ENCODE peak calls at places on chromosomes 16 and 17, in six cellular contexts. One of them, this sample, is unnamed.

GRCh38 chr17:61395983-61396585 is 3.6 kb upstream of the TBX2 start:
- DNase-seq in iPS DF 19.7: no peak
- DNase-seq in activated T-cell treated with anti-CD3 and anti-CD28 coated beads for 1 hour: no peak
- DNase-seq in activated naive CD4-positive, alpha-beta T cell: no peak
- DNase-seq in CD4-positive, CD25-positive, alpha-beta regulatory T cell: no peak
- DNase-seq in T-helper 2 cell: no peak
- DNase-seq in this sample: no peak

GRCh38 chr16:17271687-17272086 is 199.1 kb downstream of the XYLT1 start:
- DNase-seq in T-helper 2 cell: no peak
- DNase-seq in activated T-cell treated with anti-CD3 and anti-CD28 coated beads for 1 hour: no peak
- DNase-seq in activated naive CD4-positive, alpha-beta T cell: no peak
- DNase-seq in CD4-positive, CD25-positive, alpha-beta regulatory T cell: no peak
- DNase-seq in iPS DF 19.7: no peak
- DNase-seq in this sample: no peak

GRCh38 chr16:66900721-66901441 is 17.8 kb downstream of the CDH16 start:
- DNase-seq in activated naive CD4-positive, alpha-beta T cell: no peak
- DNase-seq in activated T-cell treated with anti-CD3 and anti-CD28 coated beads for 1 hour: no peak
- DNase-seq in CD4-positive, CD25-positive, alpha-beta regulatory T cell: no peak
- DNase-seq in T-helper 2 cell: no peak
- DNase-seq in iPS DF 19.7: no peak
- DNase-seq in this sample: no peak

GRCh38 chr17:17305282-17305801 is 2.2 kb downstream of the NT5M start:
- DNase-seq in activated naive CD4-positive, alpha-beta T cell: no peak
- DNase-seq in CD4-positive, CD25-positive, alpha-beta regulatory T cell: peak
- DNase-seq in activated T-cell treated with anti-CD3 and anti-CD28 coated beads for 1 hour: peak
- DNase-seq in T-helper 2 cell: peak
- DNase-seq in iPS DF 19.7: no peak
- DNase-seq in this sample: no peak

GRCh38 chr17:35017021-35017420 is 36.7 kb downstream of the LIG3 start:
- DNase-seq in T-helper 2 cell: no peak
- DNase-seq in activated T-cell treated with anti-CD3 and anti-CD28 coated beads for 1 hour: no peak
- DNase-seq in CD4-positive, CD25-positive, alpha-beta regulatory T cell: no peak
- DNase-seq in activated naive CD4-positive, alpha-beta T cell: no peak
- DNase-seq in iPS DF 19.7: no peak
- DNase-seq in this sample: no peak

GRCh38 chr17:20999044-20999573 is 43.7 kb downstream of the USP22 start:
- DNase-seq in iPS DF 19.7: no peak
- DNase-seq in T-helper 2 cell: no peak
- DNase-seq in CD4-positive, CD25-positive, alpha-beta regulatory T cell: no peak
- DNase-seq in activated naive CD4-positive, alpha-beta T cell: no peak
- DNase-seq in activated T-cell treated with anti-CD3 and anti-CD28 coated beads for 1 hour: no peak
- DNase-seq in this sample: no peak

GRCh38 chr17:42017866-42018200 is 594 bp upstream of the DNAJC7 start:
- DNase-seq in activated naive CD4-positive, alpha-beta T cell: no peak
- DNase-seq in activated T-cell treated with anti-CD3 and anti-CD28 coated beads for 1 hour: no peak
- DNase-seq in T-helper 2 cell: no peak
- DNase-seq in iPS DF 19.7: no peak
- DNase-seq in CD4-positive, CD25-positive, alpha-beta regulatory T cell: no peak
- DNase-seq in this sample: no peak

GRCh38 chr17:54861469-54861983 is 39.1 kb upstream of the TOM1L1 start:
- DNase-seq in iPS DF 19.7: no peak
- DNase-seq in activated T-cell treated with anti-CD3 and anti-CD28 coated beads for 1 hour: no peak
- DNase-seq in activated naive CD4-positive, alpha-beta T cell: no peak
- DNase-seq in CD4-positive, CD25-positive, alpha-beta regulatory T cell: no peak
- DNase-seq in T-helper 2 cell: no peak
- DNase-seq in this sample: no peak

GRCh38 chr17:79563237-79564013 is 47.4 kb downstream of the RBFOX3 start:
- DNase-seq in activated T-cell treated with anti-CD3 and anti-CD28 coated beads for 1 hour: no peak
- DNase-seq in iPS DF 19.7: no peak
- DNase-seq in CD4-positive, CD25-positive, alpha-beta regulatory T cell: no peak
- DNase-seq in activated naive CD4-positive, alpha-beta T cell: no peak
- DNase-seq in T-helper 2 cell: no peak
- DNase-seq in this sample: no peak

GRCh38 chr16:20259549-20259948 is 67.8 kb downstream of the GP2 start:
- DNase-seq in iPS DF 19.7: no peak
- DNase-seq in activated naive CD4-positive, alpha-beta T cell: no peak
- DNase-seq in T-helper 2 cell: no peak
- DNase-seq in activated T-cell treated with anti-CD3 and anti-CD28 coated beads for 1 hour: no peak
- DNase-seq in CD4-positive, CD25-positive, alpha-beta regulatory T cell: no peak
- DNase-seq in this sample: no peak

GRCh38 chr17:8122923-8123694 is 797 bp downstream of the HES7 start:
- DNase-seq in CD4-positive, CD25-positive, alpha-beta regulatory T cell: no peak
- DNase-seq in activated naive CD4-positive, alpha-beta T cell: no peak
- DNase-seq in activated T-cell treated with anti-CD3 and anti-CD28 coated beads for 1 hour: no peak
- DNase-seq in T-helper 2 cell: no peak
- DNase-seq in iPS DF 19.7: no peak
- DNase-seq in this sample: no peak

GRCh38 chr16:15564619-15565339 is 78.2 kb downstream of the MARF1 start:
- DNase-seq in CD4-positive, CD25-positive, alpha-beta regulatory T cell: no peak
- DNase-seq in activated naive CD4-positive, alpha-beta T cell: no peak
- DNase-seq in iPS DF 19.7: no peak
- DNase-seq in T-helper 2 cell: no peak
- DNase-seq in activated T-cell treated with anti-CD3 and anti-CD28 coated beads for 1 hour: no peak
- DNase-seq in this sample: no peak

GRCh38 chr17:8125196-8125946 is 1.5 kb upstream of the HES7 start:
- DNase-seq in CD4-positive, CD25-positive, alpha-beta regulatory T cell: peak
- DNase-seq in activated T-cell treated with anti-CD3 and anti-CD28 coated beads for 1 hour: peak
- DNase-seq in activated naive CD4-positive, alpha-beta T cell: peak
- DNase-seq in iPS DF 19.7: no peak
- DNase-seq in T-helper 2 cell: peak
- DNase-seq in this sample: peak

GRCh38 chr17:58982626-58983025 is 124.1 kb downstream of the TRIM37 start:
- DNase-seq in activated naive CD4-positive, alpha-beta T cell: no peak
- DNase-seq in iPS DF 19.7: no peak
- DNase-seq in T-helper 2 cell: no peak
- DNase-seq in CD4-positive, CD25-positive, alpha-beta regulatory T cell: no peak
- DNase-seq in activated T-cell treated with anti-CD3 and anti-CD28 coated beads for 1 hour: no peak
- DNase-seq in this sample: no peak

GRCh38 chr17:27244481-27245223 is 49.3 kb upstream of the WSB1 start:
- DNase-seq in activated T-cell treated with anti-CD3 and anti-CD28 coated beads for 1 hour: no peak
- DNase-seq in CD4-positive, CD25-positive, alpha-beta regulatory T cell: no peak
- DNase-seq in T-helper 2 cell: no peak
- DNase-seq in iPS DF 19.7: no peak
- DNase-seq in activated naive CD4-positive, alpha-beta T cell: no peak
- DNase-seq in this sample: peak

GRCh38 chr16:11094075-11094593 is 149.8 kb downstream of the CLEC16A start:
- DNase-seq in activated naive CD4-positive, alpha-beta T cell: no peak
- DNase-seq in activated T-cell treated with anti-CD3 and anti-CD28 coated beads for 1 hour: peak
- DNase-seq in T-helper 2 cell: no peak
- DNase-seq in CD4-positive, CD25-positive, alpha-beta regulatory T cell: no peak
- DNase-seq in iPS DF 19.7: no peak
- DNase-seq in this sample: no peak

GRCh38 chr17:75834279-75834920 is 9.8 kb downstream of the UNC13D start:
- DNase-seq in iPS DF 19.7: no peak
- DNase-seq in activated T-cell treated with anti-CD3 and anti-CD28 coated beads for 1 hour: no peak
- DNase-seq in activated naive CD4-positive, alpha-beta T cell: no peak
- DNase-seq in T-helper 2 cell: no peak
- DNase-seq in CD4-positive, CD25-positive, alpha-beta regulatory T cell: no peak
- DNase-seq in this sample: no peak

GRCh38 chr17:2068101-2068518 is 13.2 kb downstream of the HIC1 start:
- DNase-seq in T-helper 2 cell: no peak
- DNase-seq in iPS DF 19.7: no peak
- DNase-seq in activated T-cell treated with anti-CD3 and anti-CD28 coated beads for 1 hour: no peak
- DNase-seq in activated naive CD4-positive, alpha-beta T cell: no peak
- DNase-seq in CD4-positive, CD25-positive, alpha-beta regulatory T cell: no peak
- DNase-seq in this sample: no peak

GRCh38 chr17:82583720-82584234 is 64.2 kb downstream of the FOXK2 start:
- DNase-seq in T-helper 2 cell: no peak
- DNase-seq in activated naive CD4-positive, alpha-beta T cell: no peak
- DNase-seq in iPS DF 19.7: no peak
- DNase-seq in activated T-cell treated with anti-CD3 and anti-CD28 coated beads for 1 hour: no peak
- DNase-seq in CD4-positive, CD25-positive, alpha-beta regulatory T cell: no peak
- DNase-seq in this sample: no peak

GRCh38 chr16:46649571-46649970 is 28.4 kb upstream of the SHCBP1 start:
- DNase-seq in activated naive CD4-positive, alpha-beta T cell: no peak
- DNase-seq in activated T-cell treated with anti-CD3 and anti-CD28 coated beads for 1 hour: no peak
- DNase-seq in T-helper 2 cell: no peak
- DNase-seq in CD4-positive, CD25-positive, alpha-beta regulatory T cell: no peak
- DNase-seq in iPS DF 19.7: no peak
- DNase-seq in this sample: no peak

GRCh38 chr17:30443721-30444120 is 33.5 kb upstream of the GOSR1 start:
- DNase-seq in CD4-positive, CD25-positive, alpha-beta regulatory T cell: no peak
- DNase-seq in T-helper 2 cell: no peak
- DNase-seq in iPS DF 19.7: no peak
- DNase-seq in activated T-cell treated with anti-CD3 and anti-CD28 coated beads for 1 hour: no peak
- DNase-seq in activated naive CD4-positive, alpha-beta T cell: no peak
- DNase-seq in this sample: no peak

GRCh38 chr16:88316941-88317618 is 65.7 kb upstream of the ZNF469 start:
- DNase-seq in iPS DF 19.7: no peak
- DNase-seq in CD4-positive, CD25-positive, alpha-beta regulatory T cell: no peak
- DNase-seq in T-helper 2 cell: no peak
- DNase-seq in activated naive CD4-positive, alpha-beta T cell: no peak
- DNase-seq in activated T-cell treated with anti-CD3 and anti-CD28 coated beads for 1 hour: no peak
- DNase-seq in this sample: no peak

GRCh38 chr17:66843606-66844005 is 8.7 kb downstream of the CACNG5 start:
- DNase-seq in T-helper 2 cell: no peak
- DNase-seq in CD4-positive, CD25-positive, alpha-beta regulatory T cell: no peak
- DNase-seq in activated T-cell treated with anti-CD3 and anti-CD28 coated beads for 1 hour: no peak
- DNase-seq in activated naive CD4-positive, alpha-beta T cell: no peak
- DNase-seq in iPS DF 19.7: no peak
- DNase-seq in this sample: no peak

GRCh38 chr16:35492225-35492624 is 2032.8 kb downstream of the TP53TG3F start:
- DNase-seq in iPS DF 19.7: no peak
- DNase-seq in activated naive CD4-positive, alpha-beta T cell: no peak
- DNase-seq in T-helper 2 cell: no peak
- DNase-seq in CD4-positive, CD25-positive, alpha-beta regulatory T cell: no peak
- DNase-seq in activated T-cell treated with anti-CD3 and anti-CD28 coated beads for 1 hour: no peak
- DNase-seq in this sample: no peak

GRCh38 chr16:87086575-87086974 is 230.6 kb downstream of the C16orf95 start:
- DNase-seq in activated naive CD4-positive, alpha-beta T cell: no peak
- DNase-seq in iPS DF 19.7: peak
- DNase-seq in activated T-cell treated with anti-CD3 and anti-CD28 coated beads for 1 hour: no peak
- DNase-seq in T-helper 2 cell: no peak
- DNase-seq in CD4-positive, CD25-positive, alpha-beta regulatory T cell: no peak
- DNase-seq in this sample: no peak

GRCh38 chr17:73278465-73279453 is 17.1 kb upstream of the CPSF4L start:
- DNase-seq in T-helper 2 cell: no peak
- DNase-seq in CD4-positive, CD25-positive, alpha-beta regulatory T cell: no peak
- DNase-seq in activated naive CD4-positive, alpha-beta T cell: no peak
- DNase-seq in activated T-cell treated with anti-CD3 and anti-CD28 coated beads for 1 hour: no peak
- DNase-seq in iPS DF 19.7: no peak
- DNase-seq in this sample: no peak

GRCh38 chr16:29983420-29984136 is 9.9 kb downstream of the TAOK2 start:
- DNase-seq in activated naive CD4-positive, alpha-beta T cell: no peak
- DNase-seq in CD4-positive, CD25-positive, alpha-beta regulatory T cell: no peak
- DNase-seq in iPS DF 19.7: no peak
- DNase-seq in T-helper 2 cell: no peak
- DNase-seq in activated T-cell treated with anti-CD3 and anti-CD28 coated beads for 1 hour: no peak
- DNase-seq in this sample: no peak

GRCh38 chr17:60303406-60304099 is 88.4 kb downstream of the USP32 start:
- DNase-seq in CD4-positive, CD25-positive, alpha-beta regulatory T cell: no peak
- DNase-seq in activated T-cell treated with anti-CD3 and anti-CD28 coated beads for 1 hour: no peak
- DNase-seq in activated naive CD4-positive, alpha-beta T cell: no peak
- DNase-seq in T-helper 2 cell: no peak
- DNase-seq in iPS DF 19.7: no peak
- DNase-seq in this sample: no peak

GRCh38 chr17:8004899-8005298 is 2.5 kb downstream of the GUCY2D start:
- DNase-seq in activated T-cell treated with anti-CD3 and anti-CD28 coated beads for 1 hour: no peak
- DNase-seq in CD4-positive, CD25-positive, alpha-beta regulatory T cell: no peak
- DNase-seq in T-helper 2 cell: no peak
- DNase-seq in activated naive CD4-positive, alpha-beta T cell: no peak
- DNase-seq in iPS DF 19.7: no peak
- DNase-seq in this sample: no peak

GRCh38 chr17:16507918-16508533 is 16.0 kb upstream of the LRRC75A start:
- DNase-seq in activated naive CD4-positive, alpha-beta T cell: no peak
- DNase-seq in activated T-cell treated with anti-CD3 and anti-CD28 coated beads for 1 hour: no peak
- DNase-seq in T-helper 2 cell: no peak
- DNase-seq in CD4-positive, CD25-positive, alpha-beta regulatory T cell: no peak
- DNase-seq in iPS DF 19.7: no peak
- DNase-seq in this sample: no peak

GRCh38 chr16:66904428-66904845 is 14.2 kb downstream of the CDH16 start:
- DNase-seq in activated naive CD4-positive, alpha-beta T cell: no peak
- DNase-seq in iPS DF 19.7: no peak
- DNase-seq in T-helper 2 cell: no peak
- DNase-seq in activated T-cell treated with anti-CD3 and anti-CD28 coated beads for 1 hour: no peak
- DNase-seq in CD4-positive, CD25-positive, alpha-beta regulatory T cell: no peak
- DNase-seq in this sample: no peak

GRCh38 chr17:21523482-21524210 is 147.5 kb downstream of the KCNJ12 start:
- DNase-seq in activated T-cell treated with anti-CD3 and anti-CD28 coated beads for 1 hour: no peak
- DNase-seq in CD4-positive, CD25-positive, alpha-beta regulatory T cell: no peak
- DNase-seq in iPS DF 19.7: no peak
- DNase-seq in T-helper 2 cell: no peak
- DNase-seq in activated naive CD4-positive, alpha-beta T cell: no peak
- DNase-seq in this sample: no peak

GRCh38 chr16:27600386-27600785 is 50.4 kb downstream of the KATNIP start:
- DNase-seq in T-helper 2 cell: no peak
- DNase-seq in activated T-cell treated with anti-CD3 and anti-CD28 coated beads for 1 hour: no peak
- DNase-seq in CD4-positive, CD25-positive, alpha-beta regulatory T cell: no peak
- DNase-seq in activated naive CD4-positive, alpha-beta T cell: no peak
- DNase-seq in iPS DF 19.7: no peak
- DNase-seq in this sample: no peak

GRCh38 chr17:50270430-50271172 is 3.7 kb upstream of the TMEM92 start:
- DNase-seq in activated T-cell treated with anti-CD3 and anti-CD28 coated beads for 1 hour: no peak
- DNase-seq in activated naive CD4-positive, alpha-beta T cell: no peak
- DNase-seq in T-helper 2 cell: no peak
- DNase-seq in CD4-positive, CD25-positive, alpha-beta regulatory T cell: no peak
- DNase-seq in iPS DF 19.7: no peak
- DNase-seq in this sample: no peak

GRCh38 chr16:84144301-84144858 is 597 bp downstream of the HSDL1 start:
- DNase-seq in activated T-cell treated with anti-CD3 and anti-CD28 coated beads for 1 hour: peak
- DNase-seq in activated naive CD4-positive, alpha-beta T cell: no peak
- DNase-seq in CD4-positive, CD25-positive, alpha-beta regulatory T cell: peak
- DNase-seq in iPS DF 19.7: no peak
- DNase-seq in T-helper 2 cell: peak
- DNase-seq in this sample: no peak

GRCh38 chr17:78559749-78560368 is 17.3 kb downstream of the DNAH17 start:
- DNase-seq in activated naive CD4-positive, alpha-beta T cell: no peak
- DNase-seq in activated T-cell treated with anti-CD3 and anti-CD28 coated beads for 1 hour: no peak
- DNase-seq in CD4-positive, CD25-positive, alpha-beta regulatory T cell: no peak
- DNase-seq in iPS DF 19.7: no peak
- DNase-seq in T-helper 2 cell: no peak
- DNase-seq in this sample: no peak

GRCh38 chr16:53744449-53744848 is 40.5 kb downstream of the FTO start:
- DNase-seq in iPS DF 19.7: peak
- DNase-seq in CD4-positive, CD25-positive, alpha-beta regulatory T cell: no peak
- DNase-seq in T-helper 2 cell: peak
- DNase-seq in activated T-cell treated with anti-CD3 and anti-CD28 coated beads for 1 hour: peak
- DNase-seq in activated naive CD4-positive, alpha-beta T cell: no peak
- DNase-seq in this sample: no peak

GRCh38 chr17:74987909-74988711 is 678 bp downstream of the CDR2L start:
- DNase-seq in T-helper 2 cell: no peak
- DNase-seq in activated naive CD4-positive, alpha-beta T cell: no peak
- DNase-seq in CD4-positive, CD25-positive, alpha-beta regulatory T cell: peak
- DNase-seq in activated T-cell treated with anti-CD3 and anti-CD28 coated beads for 1 hour: no peak
- DNase-seq in iPS DF 19.7: no peak
- DNase-seq in this sample: peak

GRCh38 chr17:2547176-2547575 is 35.5 kb upstream of the METTL16 start:
- DNase-seq in T-helper 2 cell: no peak
- DNase-seq in activated naive CD4-positive, alpha-beta T cell: no peak
- DNase-seq in iPS DF 19.7: no peak
- DNase-seq in CD4-positive, CD25-positive, alpha-beta regulatory T cell: no peak
- DNase-seq in activated T-cell treated with anti-CD3 and anti-CD28 coated beads for 1 hour: no peak
- DNase-seq in this sample: no peak

This sample was measured in omental fat pad.